ENCODE peak calls at places on chromosomes 11 and 22, in nine cellular contexts. K is NCI-H1417; Y is fibroblast of mammary gland; E is NCI-H345; P is stimulated activated CD4-positive, alpha-beta T cell treated with anti-CD3 and anti-CD28 coated beads, Interleukin-1b, Interleukin-23, amount 100 ng/mL, for 1 hour; S is germinal center; V is AG08396; W is H54; C is hypothalamus. O is an unnamed sample.

GRCh38 chr11:101158119-101158518 is 28.5 kb upstream of the PGR start:
- DNase-seq in E (no peak), P (no peak), V (no peak), S (no peak), C (no peak), K (no peak), Y (no peak), W (no peak), O (no peak)

GRCh38 chr11:122782222-122782621 is 56.1 kb upstream of the CRTAM start:
- DNase-seq in Y (no peak), E (no peak), C (no peak), V (no peak), S (no peak), W (no peak), K (no peak), P (no peak), O (no peak)

GRCh38 chr11:84866922-84867321 is 760.2 kb downstream of the DLG2 start:
- DNase-seq in Y (no peak), V (no peak), P (no peak), W (no peak), C (no peak), S (no peak), E (no peak), K (no peak), O (no peak)

GRCh38 chr11:43316451-43316850 is 4.7 kb downstream of the API5 start:
- DNase-seq in W (no peak), K (no peak), P (no peak), Y (no peak), S (no peak), E (no peak), C (no peak), V (peak; percentile 6), O (no peak)

GRCh38 chr11:118956847-118957469 is 860 bp downstream of the UPK2 start:
- DNase-seq in Y (no peak), P (no peak), W (no peak), V (no peak), E (no peak), S (no peak), K (no peak), C (no peak), O (no peak)

GRCh38 chr11:114440971-114441810 is 1.9 kb downstream of the REXO2 start:
- DNase-seq in E (no peak), V (no peak), K (peak; percentile 85), C (no peak), Y (no peak), P (no peak), W (no peak), S (no peak), O (no peak)

GRCh38 chr11:14251754-14252153 is 107.2 kb downstream of the RRAS2 start:
- DNase-seq in E (no peak), P (no peak), Y (no peak), S (no peak), K (no peak), W (no peak), V (no peak), C (no peak), O (no peak)

GRCh38 chr22:44199866-44200265 is 19.1 kb downstream of the PARVG start:
- DNase-seq in W (no peak), V (no peak), E (no peak), P (no peak), S (no peak), K (no peak), Y (no peak), C (no peak), O (no peak)

GRCh38 chr11:101567086-101567485 is 16.7 kb downstream of the TRPC6 start:
- DNase-seq in Y (no peak), W (no peak), P (no peak), V (no peak), E (no peak), C (no peak), S (no peak), K (no peak), O (no peak)

GRCh38 chr11:77140231-77140959 is 12.3 kb downstream of the MYO7A start:
- DNase-seq in C (no peak), W (peak; percentile 37), Y (peak; percentile 33), P (no peak), S (no peak), E (no peak), K (no peak), V (no peak), O (no peak)

GRCh38 chr11:130390071-130390758 is 38.2 kb downstream of the ADAMTS8 start:
- DNase-seq in S (no peak), E (no peak), P (no peak), K (peak; percentile 51), Y (peak; percentile 81), W (no peak), C (peak; percentile 10), V (peak; percentile 80), O (no peak)

GRCh38 chr11:64233913-64234839 is at the start of gene VEGFB:
- DNase-seq in V (peak; percentile 84), P (no peak), S (peak; percentile 71), Y (no peak), E (peak; percentile 83), C (peak; percentile 56), K (peak; percentile 76), W (peak; percentile 67), O (peak; percentile 79)

GRCh38 chr11:114257621-114258558 is 38.3 kb upstream of the NNMT start:
- DNase-seq in C (no peak), S (no peak), P (no peak), V (no peak), W (no peak), E (no peak), Y (peak; percentile 84), K (peak; percentile 29), O (no peak)

GRCh38 chr11:86193297-86194095 is 51.1 kb upstream of the EED start:
- DNase-seq in S (peak; percentile 75), W (peak; percentile 73), K (peak; percentile 98), C (peak; percentile 11), P (peak; percentile 17), V (peak; percentile 83), Y (peak; percentile 85), E (peak; percentile 57), O (peak; percentile 71)

GRCh38 chr11:72466410-72466809 is 32.1 kb upstream of the CLPB start:
- DNase-seq in K (no peak), S (no peak), Y (no peak), V (no peak), P (no peak), W (no peak), C (no peak), E (no peak), O (no peak)

GRCh38 chr11:123645576-123645975 is 8.8 kb downstream of the SCN3B start:
- DNase-seq in S (no peak), K (no peak), P (no peak), W (no peak), Y (no peak), C (no peak), E (no peak), V (no peak), O (no peak)

O was measured in naive thymus-derived CD8-positive, alpha-beta T cell.